ENCODE peak calls at places on chromosomes 13 and 19, in five cellular contexts. B is colonic mucosa; U is aorta; K is CD8-positive, alpha-beta memory T cell; L is HAP-1. V is an unnamed sample.

GRCh38 chr13:72109863-72110262 is 242.9 kb upstream of the DACH1 start:
- DNase-seq in B (no peak), U (no peak), K (no peak), L (no peak), V (no peak)

GRCh38 chr13:112968910-112969691 is at the start of gene MCF2L:
- DNase-seq in B (peak; percentile 63), U (peak; percentile 75), K (peak; percentile 74), L (peak; percentile 44), V (peak; percentile 58)

GRCh38 chr19:39413269-39413902 is 917 bp downstream of the PLEKHG2 start:
- DNase-seq in B (peak; percentile 56), U (peak; percentile 93), K (no peak), L (peak; percentile 62), V (peak; percentile 48)

GRCh38 chr13:29922896-29923295 is 72.5 kb upstream of the UBL3 start:
- DNase-seq in B (no peak), U (no peak), K (no peak), L (no peak), V (no peak)

GRCh38 chr13:114299604-114300305 is 14.5 kb upstream of the CHAMP1 start:
- DNase-seq in B (no peak), U (no peak), K (no peak), L (no peak), V (no peak)

GRCh38 chr13:20487927-20488326 is 37.7 kb downstream of the CRYL1 start:
- DNase-seq in B (no peak), U (no peak), K (no peak), L (no peak), V (no peak)

GRCh38 chr19:56217039-56217949 is 15.2 kb downstream of the ZSCAN5C start:
- DNase-seq in B (no peak), U (no peak), K (no peak), L (no peak), V (peak; percentile 3)

GRCh38 chr13:60795219-60795618 is 398.2 kb downstream of the TDRD3 start:
- DNase-seq in B (no peak), U (no peak), K (no peak), L (no peak), V (no peak)

GRCh38 chr19:5314012-5314906 is 26.4 kb downstream of the PTPRS start:
- DNase-seq in B (no peak), U (no peak), K (no peak), L (no peak), V (no peak)

GRCh38 chr13:29937836-29938235 is 87.4 kb upstream of the UBL3 start:
- DNase-seq in B (no peak), U (no peak), K (peak; percentile 25), L (no peak), V (peak; percentile 71)

GRCh38 chr13:79869326-79869725 is 388.4 kb downstream of the NDFIP2 start:
- DNase-seq in B (no peak), U (no peak), K (no peak), L (peak; percentile 34), V (no peak)

GRCh38 chr13:98252931-98253470 is 75.9 kb upstream of the RNF113B start:
- DNase-seq in B (no peak), U (no peak), K (no peak), L (no peak), V (no peak)

GRCh38 chr19:41478875-41479756 is 36.2 kb downstream of the ERICH4 start:
- DNase-seq in B (no peak), U (no peak), K (no peak), L (no peak), V (no peak)

GRCh38 chr13:46469064-46469463 is 82.0 kb upstream of the RUBCNL start:
- DNase-seq in B (no peak), U (no peak), K (no peak), L (peak; percentile 91), V (no peak)

GRCh38 chr19:47381653-47382279 is 32.7 kb downstream of the DHX34 start:
- DNase-seq in B (no peak), U (no peak), K (peak; percentile 38), L (no peak), V (no peak)

GRCh38 chr13:41199526-41199925 is 5.2 kb upstream of the KBTBD7 start:
- DNase-seq in B (no peak), U (no peak), K (no peak), L (no peak), V (no peak)

GRCh38 chr13:113184568-113185440 is 23.7 kb downstream of the PCID2 start:
- DNase-seq in B (no peak), U (no peak), K (peak; percentile 47), L (no peak), V (no peak)

GRCh38 chr19:10796653-10797052 is 39.4 kb downstream of the TMED1 start:
- DNase-seq in B (no peak), U (no peak), K (no peak), L (no peak), V (no peak)

GRCh38 chr19:4754248-4754647 is 30.6 kb upstream of the DPP9 start:
- DNase-seq in B (no peak), U (no peak), K (no peak), L (no peak), V (no peak)

GRCh38 chr19:51421229-51422052 is 4.0 kb upstream of the SIGLEC10 start:
- DNase-seq in B (no peak), U (no peak), K (no peak), L (no peak), V (no peak)

GRCh38 chr13:37386276-37386675 is 212.3 kb downstream of the POSTN start:
- DNase-seq in B (no peak), U (no peak), K (no peak), L (no peak), V (no peak)

GRCh38 chr13:111946214-111946613 is 120.7 kb upstream of the SOX1 start:
- DNase-seq in B (no peak), U (no peak), K (no peak), L (no peak), V (no peak)

GRCh38 chr13:46367622-46368327 is 19.3 kb downstream of the RUBCNL start:
- DNase-seq in B (no peak), U (no peak), K (no peak), L (no peak), V (no peak)

GRCh38 chr13:51315658-51316057 is 23.8 kb upstream of the SERPINE3 start:
- DNase-seq in B (no peak), U (no peak), K (no peak), L (no peak), V (no peak)

GRCh38 chr19:38841787-38842438 is 7.9 kb downstream of the HNRNPL start:
- DNase-seq in B (no peak), U (no peak), K (peak; percentile 63), L (no peak), V (peak; percentile 63)

GRCh38 chr19:13833330-13834265 is 38.4 kb downstream of the ZSWIM4 start:
- DNase-seq in B (peak; percentile 97), U (peak; percentile 97), K (peak; percentile 91), L (no peak), V (peak; percentile 92)

GRCh38 chr19:13835791-13836723 is 40.8 kb downstream of the ZSWIM4 start:
- DNase-seq in B (peak; percentile 29), U (peak; percentile 86), K (peak; percentile 32), L (no peak), V (no peak)

GRCh38 chr19:13831560-13832056 is 36.4 kb downstream of the ZSWIM4 start:
- DNase-seq in B (no peak), U (peak; percentile 82), K (no peak), L (no peak), V (no peak)

GRCh38 chr19:13832096-13832495 is 36.9 kb downstream of the ZSWIM4 start:
- DNase-seq in B (no peak), U (peak; percentile 80), K (no peak), L (no peak), V (no peak)

GRCh38 chr19:13834308-13834790 is 39.1 kb downstream of the ZSWIM4 start:
- DNase-seq in B (no peak), U (peak; percentile 77), K (peak; percentile 11), L (no peak), V (no peak)
- H3K4me1 ChIP-seq in B (no peaks in the 10 kb centered on the region), U (no peaks in the 10 kb centered on the region), K (peaks cover 52% of the 10 kb centered on the region), L (peaks cover 2% of the 10 kb centered on the region), V (peaks cover 57% of the 10 kb centered on the region)

DNA sequence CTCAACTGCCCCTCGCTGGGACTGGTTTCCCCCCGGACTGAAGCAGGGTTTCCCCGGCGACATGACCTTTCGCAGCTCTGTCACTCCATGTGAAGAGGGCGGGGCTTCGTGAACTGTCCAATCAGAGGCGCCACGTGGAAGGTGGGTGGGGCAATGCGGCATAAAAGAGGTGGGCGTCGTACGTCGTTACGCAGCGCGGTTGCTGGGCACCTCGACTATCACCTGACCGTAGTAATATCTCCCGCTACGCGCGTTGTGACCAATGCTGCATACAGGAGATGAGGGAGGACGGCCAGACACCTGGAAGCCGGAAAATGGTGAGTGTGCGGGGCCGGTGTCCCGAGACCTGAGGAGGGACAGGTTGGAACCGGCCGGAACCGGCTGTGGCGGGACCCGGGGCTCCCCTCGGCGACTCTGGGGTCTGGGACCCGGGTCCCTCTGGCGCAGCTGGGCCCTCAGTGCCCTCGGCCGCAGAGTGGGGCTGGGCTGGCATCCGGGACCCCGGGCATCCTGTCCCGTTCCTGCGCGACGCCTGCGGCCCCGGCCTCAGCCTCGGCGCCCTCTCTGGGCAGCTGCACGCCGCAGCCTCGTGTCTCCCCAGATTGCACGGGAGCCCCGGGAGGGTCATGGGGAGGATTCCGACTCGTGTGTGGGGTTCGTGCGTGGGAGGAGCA is 32.1 kb downstream of the ZNF136 start:
- DNase-seq in B (peak; percentile 93), U (peak; percentile 88), K (peak; percentile 60), L (no peak), V (peak; percentile 66)
- H3K4me1 ChIP-seq in B (no peaks in the 10 kb centered on the region), U (no peaks in the 10 kb centered on the region), K (no peaks in the 10 kb centered on the region), L (no peaks in the 10 kb centered on the region), V (peaks cover 6% of the 10 kb centered on the region)

GRCh38 chr13:33229446-33230177 is 55.9 kb downstream of the STARD13 start:
- DNase-seq in B (no peak), U (no peak), K (no peak), L (no peak), V (no peak)
- H3K4me1 ChIP-seq in B (no peaks in the 10 kb centered on the region), U (no peaks in the 10 kb centered on the region), K (no peaks in the 10 kb centered on the region), L (no peaks in the 10 kb centered on the region), V (peaks cover 3% of the 10 kb centered on the region)

GRCh38 chr19:6743071-6743470 is 3.6 kb downstream of the TRIP10 start:
- DNase-seq in B (no peak), U (no peak), K (no peak), L (no peak), V (no peak)

GRCh38 chr19:6738726-6739389 is 622 bp upstream of the TRIP10 start:
- DNase-seq in B (peak; percentile 88), U (no peak), K (no peak), L (peak; percentile 91), V (no peak)

GRCh38 chr19:6739884-6740588 is 556 bp downstream of the TRIP10 start:
- DNase-seq in B (no peak), U (no peak), K (no peak), L (no peak), V (no peak)

GRCh38 chr19:6739390-6739883 is at the start of gene TRIP10:
- DNase-seq in B (peak; percentile 89), U (peak; percentile 95), K (peak; percentile 73), L (peak; percentile 76), V (peak; percentile 80)

DNA sequence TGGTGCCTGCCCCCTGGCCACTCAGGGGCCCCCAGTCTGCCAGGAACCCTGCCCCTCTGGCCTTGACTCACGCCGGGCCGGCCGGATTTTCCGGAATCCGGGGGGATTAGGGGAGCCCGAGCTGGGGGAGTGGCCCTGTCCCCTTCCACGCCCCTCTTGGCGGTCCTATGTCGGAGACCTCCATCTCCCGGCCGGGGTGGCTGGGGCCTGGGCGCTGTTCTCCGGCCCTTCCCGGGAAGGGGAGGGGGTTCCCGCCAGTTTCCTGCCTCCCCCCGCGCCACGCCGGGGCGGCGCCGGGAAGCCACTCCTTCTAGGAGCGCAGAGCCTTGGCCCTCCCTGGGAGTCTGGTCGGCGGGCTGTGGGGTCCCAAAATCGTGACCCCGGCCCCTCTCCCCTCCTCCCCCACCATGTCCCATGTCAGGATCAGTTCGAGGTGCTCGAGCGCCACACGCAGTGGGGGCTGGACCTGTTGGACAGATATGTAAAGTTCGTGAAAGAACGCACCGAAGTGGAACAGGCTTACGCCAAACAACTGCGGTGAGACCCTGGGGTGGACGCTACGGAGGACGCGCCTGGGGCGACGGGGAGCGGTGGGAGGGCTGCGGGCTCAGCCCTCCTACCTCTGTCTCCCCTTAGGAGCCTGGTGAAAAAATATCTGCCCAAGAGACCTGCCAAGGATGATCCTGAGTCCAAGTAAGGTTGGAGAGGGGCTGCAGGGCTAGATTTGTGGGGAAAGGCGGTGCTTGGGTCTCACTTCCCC is 1.3 kb downstream of the TRIP10 start:
- DNase-seq in B (peak; percentile 66), U (peak; percentile 90), K (no peak), L (peak; percentile 14), V (no peak)
- H3K4me1 ChIP-seq in B (peaks cover 14% of the 10 kb centered on the region), U (no peaks in the 10 kb centered on the region), K (peaks cover 41% of the 10 kb centered on the region), L (peaks cover 34% of the 10 kb centered on the region), V (peaks cover 44% of the 10 kb centered on the region)

V was measured in CD4-positive, CD25-positive, alpha-beta regulatory T cell.